ENCODE peak calls at places on chromosome 1, in seven cellular contexts. One of them, this sample, is unnamed.
A peak's percentile ranks its signal among the peaks of the same experiment; 100 is the strongest.

GRCh38 chr1:153545067-153546055 is at the start of gene S100A4:
- DNase-seq in OCI-LY7: peak; percentile 73
- DNase-seq in ascending aorta: peak; percentile 97
- DNase-seq in psoas muscle: peak; percentile 92
- DNase-seq in fibroblast of lung: peak; percentile 94
- DNase-seq in cardiac muscle cell: peak; percentile 96
- DNase-seq in spleen: peak; percentile 93
- DNase-seq in this sample: peak; percentile 80

GRCh38 chr1:20194770-20195463 is 8.6 kb upstream of the PLA2G2C start:
- DNase-seq in cardiac muscle cell: peak; percentile 84
- DNase-seq in ascending aorta: peak; percentile 76
- DNase-seq in spleen: peak; percentile 90
- DNase-seq in psoas muscle: peak; percentile 65
- DNase-seq in fibroblast of lung: peak; percentile 44
- DNase-seq in OCI-LY7: peak; percentile 81
- DNase-seq in this sample: peak; percentile 81

GRCh38 chr1:244435562-244436205 is 16.0 kb downstream of the ADSS2 start:
- DNase-seq in ascending aorta: no peak
- DNase-seq in spleen: no peak
- DNase-seq in fibroblast of lung: peak; percentile 46
- DNase-seq in OCI-LY7: no peak
- DNase-seq in psoas muscle: no peak
- DNase-seq in cardiac muscle cell: no peak
- DNase-seq in this sample: no peak

GRCh38 chr1:151273924-151274466 is 8.1 kb upstream of the ZNF687 start:
- DNase-seq in OCI-LY7: no peak
- DNase-seq in psoas muscle: no peak
- DNase-seq in spleen: no peak
- DNase-seq in fibroblast of lung: no peak
- DNase-seq in cardiac muscle cell: no peak
- DNase-seq in ascending aorta: no peak
- DNase-seq in this sample: no peak

GRCh38 chr1:84247425-84248220 is 53.9 kb upstream of the SAMD13 start:
- DNase-seq in ascending aorta: no peak
- DNase-seq in OCI-LY7: no peak
- DNase-seq in fibroblast of lung: peak; percentile 96
- DNase-seq in cardiac muscle cell: no peak
- DNase-seq in spleen: no peak
- DNase-seq in psoas muscle: no peak
- DNase-seq in this sample: no peak

GRCh38 chr1:156911587-156912298 is 8.7 kb upstream of the LRRC71 start:
- DNase-seq in spleen: no peak
- DNase-seq in psoas muscle: no peak
- DNase-seq in fibroblast of lung: no peak
- DNase-seq in ascending aorta: no peak
- DNase-seq in OCI-LY7: no peak
- DNase-seq in cardiac muscle cell: no peak
- DNase-seq in this sample: no peak

GRCh38 chr1:235106457-235106856 is 22.2 kb downstream of the TOMM20 start:
- DNase-seq in cardiac muscle cell: no peak
- DNase-seq in fibroblast of lung: no peak
- DNase-seq in ascending aorta: no peak
- DNase-seq in spleen: no peak
- DNase-seq in psoas muscle: no peak
- DNase-seq in OCI-LY7: no peak
- DNase-seq in this sample: no peak

GRCh38 chr1:30043731-30044408 is 679.5 kb downstream of the MATN1 start:
- DNase-seq in spleen: peak; percentile 35
- DNase-seq in psoas muscle: no peak
- DNase-seq in cardiac muscle cell: no peak
- DNase-seq in OCI-LY7: no peak
- DNase-seq in ascending aorta: no peak
- DNase-seq in fibroblast of lung: no peak
- DNase-seq in this sample: no peak

GRCh38 chr1:178951600-178951999 is 74.1 kb upstream of the FAM20B start:
- DNase-seq in fibroblast of lung: no peak
- DNase-seq in OCI-LY7: no peak
- DNase-seq in ascending aorta: no peak
- DNase-seq in psoas muscle: no peak
- DNase-seq in cardiac muscle cell: no peak
- DNase-seq in spleen: no peak
- DNase-seq in this sample: no peak

GRCh38 chr1:36383240-36383639 is 2.5 kb downstream of the STK40 start:
- DNase-seq in OCI-LY7: no peak
- DNase-seq in psoas muscle: no peak
- DNase-seq in ascending aorta: no peak
- DNase-seq in fibroblast of lung: no peak
- DNase-seq in spleen: peak; percentile 67
- DNase-seq in cardiac muscle cell: no peak
- DNase-seq in this sample: no peak

GRCh38 chr1:34500451-34500850 is 254.4 kb upstream of the GJB5 start:
- DNase-seq in psoas muscle: no peak
- DNase-seq in fibroblast of lung: no peak
- DNase-seq in cardiac muscle cell: peak; percentile 81
- DNase-seq in ascending aorta: no peak
- DNase-seq in OCI-LY7: no peak
- DNase-seq in spleen: no peak
- DNase-seq in this sample: no peak

GRCh38 chr1:24702511-24703293 is 42.5 kb upstream of the CLIC4 start:
- DNase-seq in fibroblast of lung: peak; percentile 70
- DNase-seq in spleen: no peak
- DNase-seq in cardiac muscle cell: no peak
- DNase-seq in OCI-LY7: no peak
- DNase-seq in psoas muscle: peak; percentile 31
- DNase-seq in ascending aorta: no peak
- DNase-seq in this sample: no peak

GRCh38 chr1:36517019-36517387 is 34.3 kb upstream of the CSF3R start:
- DNase-seq in cardiac muscle cell: no peak
- DNase-seq in spleen: no peak
- DNase-seq in fibroblast of lung: no peak
- DNase-seq in psoas muscle: no peak
- DNase-seq in OCI-LY7: no peak
- DNase-seq in ascending aorta: no peak
- DNase-seq in this sample: no peak

GRCh38 chr1:151619489-151620093 is 7.7 kb downstream of the SNX27 start:
- DNase-seq in OCI-LY7: no peak
- DNase-seq in spleen: no peak
- DNase-seq in fibroblast of lung: peak; percentile 75
- DNase-seq in psoas muscle: no peak
- DNase-seq in cardiac muscle cell: no peak
- DNase-seq in ascending aorta: no peak
- DNase-seq in this sample: no peak

GRCh38 chr1:180231506-180232420 is 1.7 kb downstream of the LHX4 start:
- DNase-seq in spleen: no peak
- DNase-seq in cardiac muscle cell: peak; percentile 47
- DNase-seq in psoas muscle: no peak
- DNase-seq in fibroblast of lung: peak; percentile 46
- DNase-seq in ascending aorta: no peak
- DNase-seq in OCI-LY7: peak; percentile 19
- DNase-seq in this sample: no peak

GRCh38 chr1:163561570-163562295 is 240.0 kb downstream of the NUF2 start:
- DNase-seq in cardiac muscle cell: peak; percentile 49
- DNase-seq in psoas muscle: no peak
- DNase-seq in OCI-LY7: peak; percentile 2
- DNase-seq in ascending aorta: no peak
- DNase-seq in spleen: no peak
- DNase-seq in fibroblast of lung: peak; percentile 38
- DNase-seq in this sample: no peak
- TF ChIP-seq CTCF in cardiac muscle cell: peak; percentile 40
- TF ChIP-seq CTCF in psoas muscle: peak; percentile 19
- TF ChIP-seq CTCF in OCI-LY7: peak; percentile 65
- TF ChIP-seq CTCF in ascending aorta: no peak
- TF ChIP-seq CTCF in spleen: peak; percentile 25
- TF ChIP-seq CTCF in fibroblast of lung: peak; percentile 51
- TF ChIP-seq CTCF in this sample: peak; percentile 38

GRCh38 chr1:213095467-213095866 is 44.4 kb downstream of the RPS6KC1 start:
- DNase-seq in psoas muscle: no peak
- DNase-seq in ascending aorta: no peak
- DNase-seq in cardiac muscle cell: no peak
- DNase-seq in fibroblast of lung: peak; percentile 22
- DNase-seq in OCI-LY7: no peak
- DNase-seq in spleen: no peak
- DNase-seq in this sample: no peak
- H3K27ac ChIP-seq in psoas muscle: no peak overlapping the region
- H3K27ac ChIP-seq in ascending aorta: no peak overlapping the region
- H3K27ac ChIP-seq in cardiac muscle cell: no peak overlapping the region
- H3K27ac ChIP-seq in fibroblast of lung: no peak overlapping the region
- H3K27ac ChIP-seq in OCI-LY7: no peak overlapping the region
- H3K27ac ChIP-seq in spleen: no peak overlapping the region
- H3K27ac ChIP-seq in this sample: no peak overlapping the region

GRCh38 chr1:167322483-167322882 is 101.8 kb downstream of the POU2F1 start:
- DNase-seq in cardiac muscle cell: no peak
- DNase-seq in spleen: no peak
- DNase-seq in OCI-LY7: no peak
- DNase-seq in psoas muscle: no peak
- DNase-seq in ascending aorta: no peak
- DNase-seq in fibroblast of lung: no peak
- DNase-seq in this sample: no peak

GRCh38 chr1:167312871-167313270 is 92.2 kb downstream of the POU2F1 start:
- DNase-seq in cardiac muscle cell: no peak
- DNase-seq in spleen: no peak
- DNase-seq in psoas muscle: no peak
- DNase-seq in ascending aorta: no peak
- DNase-seq in fibroblast of lung: no peak
- DNase-seq in OCI-LY7: no peak
- DNase-seq in this sample: no peak

DNA sequence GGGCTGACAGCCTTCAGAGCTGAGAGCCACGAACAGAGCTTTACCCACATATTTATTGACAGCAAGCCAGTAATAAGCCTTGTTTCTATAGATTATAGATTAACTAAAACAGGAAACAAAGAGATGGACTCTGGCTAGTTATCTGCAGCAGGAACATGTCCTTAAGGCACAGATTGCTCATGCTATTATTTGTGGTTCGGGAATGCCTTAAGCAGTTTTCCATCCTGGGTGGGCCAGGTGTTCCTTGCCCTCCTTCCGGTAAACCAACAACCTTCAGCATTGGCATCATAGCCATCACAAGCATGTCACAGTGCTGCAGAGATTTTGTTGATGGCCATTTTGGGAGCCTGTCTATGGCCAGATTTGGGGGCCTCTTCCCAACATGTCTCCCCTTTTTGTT is 96.8 kb downstream of the POU2F1 start:
- DNase-seq in OCI-LY7: no peak
- DNase-seq in fibroblast of lung: no peak
- DNase-seq in cardiac muscle cell: no peak
- DNase-seq in ascending aorta: no peak
- DNase-seq in psoas muscle: no peak
- DNase-seq in spleen: no peak
- DNase-seq in this sample: no peak
- H3K9me3 ChIP-seq in OCI-LY7: peaks cover 32% of the 10 kb centered on the region
- H3K9me3 ChIP-seq in fibroblast of lung: no peaks in the 10 kb centered on the region
- H3K9me3 ChIP-seq in cardiac muscle cell: no peaks in the 10 kb centered on the region
- H3K9me3 ChIP-seq in ascending aorta: peaks cover 28% of the 10 kb centered on the region
- H3K9me3 ChIP-seq in psoas muscle: peaks cover 39% of the 10 kb centered on the region
- H3K9me3 ChIP-seq in spleen: peaks cover 69% of the 10 kb centered on the region
- H3K9me3 ChIP-seq in this sample: peaks cover 5% of the 10 kb centered on the region

GRCh38 chr1:21831454-21831970 is 19.4 kb downstream of the LDLRAD2 start:
- DNase-seq in psoas muscle: no peak
- DNase-seq in cardiac muscle cell: no peak
- DNase-seq in spleen: no peak
- DNase-seq in OCI-LY7: no peak
- DNase-seq in fibroblast of lung: no peak
- DNase-seq in ascending aorta: no peak
- DNase-seq in this sample: no peak
- TF ChIP-seq CTCF in psoas muscle: no peak
- TF ChIP-seq CTCF in cardiac muscle cell: no peak
- TF ChIP-seq CTCF in spleen: no peak
- TF ChIP-seq CTCF in OCI-LY7: no peak
- TF ChIP-seq CTCF in fibroblast of lung: no peak
- TF ChIP-seq CTCF in ascending aorta: no peak
- TF ChIP-seq CTCF in this sample: no peak

GRCh38 chr1:31926252-31926651 is 11.9 kb downstream of the PTP4A2 start:
- DNase-seq in OCI-LY7: no peak
- DNase-seq in fibroblast of lung: no peak
- DNase-seq in spleen: no peak
- DNase-seq in psoas muscle: no peak
- DNase-seq in ascending aorta: no peak
- DNase-seq in cardiac muscle cell: no peak
- DNase-seq in this sample: no peak

GRCh38 chr1:31923905-31924304 is 14.3 kb downstream of the PTP4A2 start:
- DNase-seq in fibroblast of lung: no peak
- DNase-seq in cardiac muscle cell: no peak
- DNase-seq in OCI-LY7: no peak
- DNase-seq in psoas muscle: no peak
- DNase-seq in ascending aorta: no peak
- DNase-seq in spleen: no peak
- DNase-seq in this sample: no peak

GRCh38 chr1:31927661-31927980 is 10.5 kb downstream of the PTP4A2 start:
- DNase-seq in psoas muscle: no peak
- DNase-seq in OCI-LY7: no peak
- DNase-seq in spleen: no peak
- DNase-seq in cardiac muscle cell: no peak
- DNase-seq in ascending aorta: no peak
- DNase-seq in fibroblast of lung: no peak
- DNase-seq in this sample: no peak

GRCh38 chr1:31924839-31925238 is 13.3 kb downstream of the PTP4A2 start:
- DNase-seq in psoas muscle: no peak
- DNase-seq in fibroblast of lung: no peak
- DNase-seq in ascending aorta: no peak
- DNase-seq in cardiac muscle cell: no peak
- DNase-seq in spleen: no peak
- DNase-seq in OCI-LY7: no peak
- DNase-seq in this sample: no peak

GRCh38 chr1:31926846-31927660 is 11.1 kb downstream of the PTP4A2 start:
- DNase-seq in spleen: no peak
- DNase-seq in cardiac muscle cell: no peak
- DNase-seq in ascending aorta: no peak
- DNase-seq in psoas muscle: no peak
- DNase-seq in fibroblast of lung: no peak
- DNase-seq in OCI-LY7: no peak
- DNase-seq in this sample: no peak
- H3K27ac ChIP-seq in spleen: peak overlapping the region; percentile 52
- H3K27ac ChIP-seq in cardiac muscle cell: peak overlapping the region; percentile 81
- H3K27ac ChIP-seq in ascending aorta: no peak overlapping the region
- H3K27ac ChIP-seq in psoas muscle: peak overlapping the region; percentile 56
- H3K27ac ChIP-seq in fibroblast of lung: no peak overlapping the region
- H3K27ac ChIP-seq in OCI-LY7: peak overlapping the region; percentile 61
- H3K27ac ChIP-seq in this sample: no peak overlapping the region

DNA sequence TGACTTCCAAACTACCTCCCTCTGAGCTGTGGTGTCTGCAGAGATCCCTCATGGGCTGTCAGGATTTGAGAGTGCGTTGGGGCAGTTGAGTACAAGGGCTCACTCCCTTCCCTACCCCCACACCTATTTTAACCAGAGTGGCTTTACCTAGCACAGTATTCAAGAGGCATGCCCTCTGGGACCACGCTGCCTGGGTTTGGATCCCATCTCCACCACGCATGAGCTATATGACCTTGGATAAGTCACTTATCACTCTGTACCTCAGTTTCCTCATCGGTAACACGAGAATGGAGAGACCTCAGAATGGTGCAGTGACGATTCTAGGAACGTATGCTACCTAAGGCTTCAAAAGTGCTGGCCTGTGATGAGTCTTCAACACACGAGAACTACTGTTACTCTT is 147.3 kb upstream of the WNT4 start:
- DNase-seq in psoas muscle: no peak
- DNase-seq in ascending aorta: no peak
- DNase-seq in OCI-LY7: no peak
- DNase-seq in fibroblast of lung: no peak
- DNase-seq in spleen: no peak
- DNase-seq in cardiac muscle cell: no peak
- DNase-seq in this sample: no peak
- H3K9me3 ChIP-seq in psoas muscle: no peaks in the 10 kb centered on the region
- H3K9me3 ChIP-seq in ascending aorta: no peaks in the 10 kb centered on the region
- H3K9me3 ChIP-seq in OCI-LY7: no peaks in the 10 kb centered on the region
- H3K9me3 ChIP-seq in fibroblast of lung: no peaks in the 10 kb centered on the region
- H3K9me3 ChIP-seq in spleen: no peaks in the 10 kb centered on the region
- H3K9me3 ChIP-seq in cardiac muscle cell: no peaks in the 10 kb centered on the region
- H3K9me3 ChIP-seq in this sample: no peaks in the 10 kb centered on the region

This sample was measured in right lobe of liver.